ENCODE peak calls at places on chromosomes 12 and 14, in nine cellular contexts. One of them, this sample, is unnamed.
A peak's percentile ranks its signal among the peaks of the same experiment; 100 is the strongest.

GRCh38 chr12:59929091-59929490 is 333.3 kb downstream of the SLC16A7 start:
- DNase-seq in lower leg skin: no peak
- DNase-seq in body of pancreas: no peak
- DNase-seq in breast epithelium: no peak
- DNase-seq in uterus: no peak
- DNase-seq in fibroblast of mammary gland: peak; percentile 83
- DNase-seq in H9: no peak
- DNase-seq in WERI-Rb-1: no peak
- DNase-seq in psoas muscle: no peak
- DNase-seq in this sample: peak; percentile 84

GRCh38 chr12:124420972-124421674 is 126.2 kb downstream of the RFLNA start:
- DNase-seq in lower leg skin: no peak
- DNase-seq in body of pancreas: no peak
- DNase-seq in breast epithelium: no peak
- DNase-seq in uterus: no peak
- DNase-seq in fibroblast of mammary gland: no peak
- DNase-seq in H9: no peak
- DNase-seq in WERI-Rb-1: no peak
- DNase-seq in psoas muscle: no peak
- DNase-seq in this sample: no peak

GRCh38 chr14:23056956-23057756 is at the start of gene CDH24:
- DNase-seq in lower leg skin: peak; percentile 93
- DNase-seq in body of pancreas: peak; percentile 73
- DNase-seq in breast epithelium: peak; percentile 51
- DNase-seq in uterus: peak; percentile 78
- DNase-seq in fibroblast of mammary gland: peak; percentile 50
- DNase-seq in H9: peak; percentile 65
- DNase-seq in WERI-Rb-1: peak; percentile 81
- DNase-seq in psoas muscle: peak; percentile 76
- DNase-seq in this sample: peak; percentile 26

GRCh38 chr12:55955800-55956508 is 9.9 kb downstream of the PMEL start:
- DNase-seq in lower leg skin: no peak
- DNase-seq in body of pancreas: no peak
- DNase-seq in breast epithelium: no peak
- DNase-seq in uterus: peak; percentile 27
- DNase-seq in fibroblast of mammary gland: peak; percentile 71
- DNase-seq in H9: peak; percentile 58
- DNase-seq in WERI-Rb-1: peak; percentile 72
- DNase-seq in psoas muscle: no peak
- DNase-seq in this sample: peak; percentile 77

GRCh38 chr12:108890208-108890607 is 10.3 kb downstream of the DAO start:
- DNase-seq in lower leg skin: no peak
- DNase-seq in body of pancreas: no peak
- DNase-seq in breast epithelium: no peak
- DNase-seq in uterus: no peak
- DNase-seq in fibroblast of mammary gland: peak; percentile 4
- DNase-seq in H9: peak; percentile 54
- DNase-seq in WERI-Rb-1: no peak
- DNase-seq in psoas muscle: no peak
- DNase-seq in this sample: no peak

GRCh38 chr12:112121780-112122565 is 3.4 kb upstream of the TRAFD1 start:
- DNase-seq in lower leg skin: peak; percentile 93
- DNase-seq in body of pancreas: peak; percentile 87
- DNase-seq in breast epithelium: peak; percentile 74
- DNase-seq in uterus: peak; percentile 85
- DNase-seq in fibroblast of mammary gland: peak; percentile 88
- DNase-seq in H9: peak; percentile 44
- DNase-seq in WERI-Rb-1: no peak
- DNase-seq in psoas muscle: peak; percentile 80
- DNase-seq in this sample: peak; percentile 74

GRCh38 chr12:29702972-29703371 is 80.8 kb downstream of the TMTC1 start:
- DNase-seq in lower leg skin: no peak
- DNase-seq in body of pancreas: no peak
- DNase-seq in breast epithelium: no peak
- DNase-seq in uterus: no peak
- DNase-seq in fibroblast of mammary gland: no peak
- DNase-seq in H9: no peak
- DNase-seq in WERI-Rb-1: no peak
- DNase-seq in psoas muscle: no peak
- DNase-seq in this sample: no peak

GRCh38 chr12:77723308-77723707 is 107.4 kb upstream of the NAV3 start:
- DNase-seq in lower leg skin: no peak
- DNase-seq in body of pancreas: no peak
- DNase-seq in breast epithelium: no peak
- DNase-seq in uterus: no peak
- DNase-seq in fibroblast of mammary gland: no peak
- DNase-seq in H9: no peak
- DNase-seq in WERI-Rb-1: no peak
- DNase-seq in psoas muscle: no peak
- DNase-seq in this sample: no peak

GRCh38 chr14:30894923-30895515 is 20.7 kb downstream of the COCH start:
- DNase-seq in lower leg skin: no peak
- DNase-seq in body of pancreas: no peak
- DNase-seq in breast epithelium: no peak
- DNase-seq in uterus: no peak
- DNase-seq in fibroblast of mammary gland: no peak
- DNase-seq in H9: no peak
- DNase-seq in WERI-Rb-1: no peak
- DNase-seq in psoas muscle: no peak
- DNase-seq in this sample: no peak

GRCh38 chr14:60249321-60250251 is 565 bp downstream of the PPM1A start:
- DNase-seq in lower leg skin: peak; percentile 92
- DNase-seq in body of pancreas: peak; percentile 71
- DNase-seq in breast epithelium: peak; percentile 35
- DNase-seq in uterus: peak; percentile 52
- DNase-seq in fibroblast of mammary gland: peak; percentile 52
- DNase-seq in H9: peak; percentile 80
- DNase-seq in WERI-Rb-1: peak; percentile 83
- DNase-seq in psoas muscle: peak; percentile 88
- DNase-seq in this sample: peak; percentile 13

GRCh38 chr12:65339161-65339560 is 60.7 kb downstream of the MSRB3 start:
- DNase-seq in lower leg skin: no peak
- DNase-seq in body of pancreas: no peak
- DNase-seq in breast epithelium: no peak
- DNase-seq in uterus: no peak
- DNase-seq in fibroblast of mammary gland: no peak
- DNase-seq in H9: no peak
- DNase-seq in WERI-Rb-1: no peak
- DNase-seq in psoas muscle: no peak
- DNase-seq in this sample: peak; percentile 67

DNA sequence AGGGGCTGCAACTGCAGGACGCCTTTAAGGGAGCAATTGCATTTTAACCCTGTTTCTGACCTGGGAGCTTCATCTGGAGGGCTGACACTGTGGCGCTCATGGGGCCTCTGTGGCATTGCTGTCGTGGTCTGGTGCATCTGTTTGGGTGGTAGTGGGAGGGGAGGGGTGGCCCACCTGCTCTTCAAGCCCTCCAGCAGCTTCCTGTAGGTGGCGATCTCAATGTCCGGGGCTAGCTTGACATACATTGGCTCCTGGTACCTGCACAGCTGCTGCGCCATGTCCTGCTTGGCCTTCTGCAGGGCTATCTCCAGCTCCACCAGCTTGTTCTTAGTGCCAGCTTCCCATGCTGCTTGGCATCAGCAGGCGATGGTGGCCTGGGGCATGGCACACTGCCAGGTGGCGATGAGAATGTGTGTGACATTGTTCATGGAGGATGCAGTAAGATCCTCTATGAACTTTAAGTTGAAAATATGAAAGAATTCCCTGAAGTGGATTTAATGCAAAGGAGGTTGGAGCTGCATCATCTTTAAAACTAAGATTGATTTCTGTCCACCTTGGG is 7.7 kb upstream of the KRT82 start:
- DNase-seq in lower leg skin: no peak
- DNase-seq in body of pancreas: no peak
- DNase-seq in breast epithelium: no peak
- DNase-seq in uterus: no peak
- DNase-seq in fibroblast of mammary gland: no peak
- DNase-seq in H9: peak; percentile 73
- DNase-seq in WERI-Rb-1: no peak
- DNase-seq in psoas muscle: no peak
- DNase-seq in this sample: no peak
- TF ChIP-seq CTCF in lower leg skin: no peak
- TF ChIP-seq CTCF in body of pancreas: no peak
- TF ChIP-seq CTCF in breast epithelium: no peak
- TF ChIP-seq CTCF in uterus: no peak
- TF ChIP-seq CTCF in fibroblast of mammary gland: no peak
- TF ChIP-seq CTCF in H9: peak; percentile 62
- TF ChIP-seq CTCF in WERI-Rb-1: no peak
- TF ChIP-seq CTCF in psoas muscle: no peak
- TF ChIP-seq CTCF in this sample: no peak

DNA sequence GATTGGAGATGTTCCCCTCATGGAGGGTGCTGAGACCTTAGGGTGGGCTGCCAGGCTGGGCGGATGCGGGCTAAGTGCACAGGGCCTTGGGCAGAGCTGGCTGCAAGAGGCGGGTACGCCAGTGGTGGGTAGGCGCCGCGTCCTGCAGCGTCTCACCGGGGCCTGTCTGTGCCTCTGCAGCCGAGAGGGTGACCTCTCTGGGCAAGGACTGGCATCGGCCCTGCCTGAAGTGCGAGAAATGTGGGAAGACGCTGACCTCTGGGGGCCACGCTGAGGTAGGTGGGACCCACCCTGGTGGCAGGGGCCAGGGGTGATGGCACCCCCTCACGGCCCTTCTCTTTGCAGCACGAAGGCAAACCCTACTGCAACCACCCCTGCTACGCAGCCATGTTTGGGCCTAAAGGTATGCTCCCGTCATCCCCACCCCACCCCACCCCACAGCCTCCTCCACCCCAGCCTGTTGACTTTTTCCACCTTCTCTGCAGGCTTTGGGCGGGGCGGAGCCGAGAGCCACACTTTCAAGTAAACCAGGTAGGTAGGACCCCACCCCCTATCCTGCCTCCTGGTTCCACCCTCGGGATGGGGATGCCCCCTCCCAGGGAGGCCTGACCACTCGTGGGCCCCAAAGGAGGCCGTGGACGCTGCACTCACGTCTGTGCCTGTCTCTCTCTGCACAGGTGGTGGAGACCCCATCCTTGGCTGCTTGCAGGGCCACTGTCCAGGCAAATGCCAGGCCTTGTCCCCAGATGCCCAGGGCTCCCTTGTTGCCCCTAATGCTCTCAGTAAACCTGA is 1.5 kb downstream of the CRIP1 start:
- DNase-seq in lower leg skin: peak; percentile 87
- DNase-seq in body of pancreas: no peak
- DNase-seq in breast epithelium: peak; percentile 22
- DNase-seq in uterus: no peak
- DNase-seq in fibroblast of mammary gland: no peak
- DNase-seq in H9: no peak
- DNase-seq in WERI-Rb-1: no peak
- DNase-seq in psoas muscle: peak; percentile 53
- DNase-seq in this sample: no peak
- TF ChIP-seq CTCF in lower leg skin: no peak
- TF ChIP-seq CTCF in body of pancreas: no peak
- TF ChIP-seq CTCF in breast epithelium: no peak
- TF ChIP-seq CTCF in uterus: no peak
- TF ChIP-seq CTCF in fibroblast of mammary gland: no peak
- TF ChIP-seq CTCF in H9: no peak
- TF ChIP-seq CTCF in WERI-Rb-1: no peak
- TF ChIP-seq CTCF in psoas muscle: no peak
- TF ChIP-seq CTCF in this sample: no peak

GRCh38 chr14:105399441-105399775 is 1.1 kb downstream of the TEX22 start:
- DNase-seq in lower leg skin: no peak
- DNase-seq in body of pancreas: no peak
- DNase-seq in breast epithelium: no peak
- DNase-seq in uterus: no peak
- DNase-seq in fibroblast of mammary gland: no peak
- DNase-seq in H9: no peak
- DNase-seq in WERI-Rb-1: no peak
- DNase-seq in psoas muscle: no peak
- DNase-seq in this sample: no peak

GRCh38 chr14:105400016-105400415 is 1.7 kb downstream of the TEX22 start:
- DNase-seq in lower leg skin: no peak
- DNase-seq in body of pancreas: no peak
- DNase-seq in breast epithelium: no peak
- DNase-seq in uterus: no peak
- DNase-seq in fibroblast of mammary gland: no peak
- DNase-seq in H9: no peak
- DNase-seq in WERI-Rb-1: no peak
- DNase-seq in psoas muscle: no peak
- DNase-seq in this sample: no peak

GRCh38 chr14:105398726-105399440 is 545 bp downstream of the TEX22 start:
- DNase-seq in lower leg skin: no peak
- DNase-seq in body of pancreas: no peak
- DNase-seq in breast epithelium: no peak
- DNase-seq in uterus: no peak
- DNase-seq in fibroblast of mammary gland: peak; percentile 21
- DNase-seq in H9: peak; percentile 51
- DNase-seq in WERI-Rb-1: peak; percentile 16
- DNase-seq in psoas muscle: no peak
- DNase-seq in this sample: no peak

GRCh38 chr14:105397350-105397931 is 897 bp upstream of the TEX22 start:
- DNase-seq in lower leg skin: no peak
- DNase-seq in body of pancreas: no peak
- DNase-seq in breast epithelium: no peak
- DNase-seq in uterus: no peak
- DNase-seq in fibroblast of mammary gland: no peak
- DNase-seq in H9: no peak
- DNase-seq in WERI-Rb-1: peak; percentile 13
- DNase-seq in psoas muscle: peak; percentile 58
- DNase-seq in this sample: no peak

GRCh38 chr14:105398044-105398725 is at the start of gene TEX22:
- DNase-seq in lower leg skin: peak; percentile 97
- DNase-seq in body of pancreas: peak; percentile 88
- DNase-seq in breast epithelium: peak; percentile 69
- DNase-seq in uterus: peak; percentile 89
- DNase-seq in fibroblast of mammary gland: peak; percentile 63
- DNase-seq in H9: peak; percentile 77
- DNase-seq in WERI-Rb-1: peak; percentile 91
- DNase-seq in psoas muscle: peak; percentile 96
- DNase-seq in this sample: peak; percentile 54
- TF ChIP-seq CTCF in lower leg skin: no peak
- TF ChIP-seq CTCF in body of pancreas: no peak
- TF ChIP-seq CTCF in breast epithelium: no peak
- TF ChIP-seq CTCF in uterus: no peak
- TF ChIP-seq CTCF in fibroblast of mammary gland: no peak
- TF ChIP-seq CTCF in H9: no peak
- TF ChIP-seq CTCF in WERI-Rb-1: peak; percentile 40
- TF ChIP-seq CTCF in psoas muscle: peak; percentile 28
- TF ChIP-seq CTCF in this sample: peak; percentile 41

DNA sequence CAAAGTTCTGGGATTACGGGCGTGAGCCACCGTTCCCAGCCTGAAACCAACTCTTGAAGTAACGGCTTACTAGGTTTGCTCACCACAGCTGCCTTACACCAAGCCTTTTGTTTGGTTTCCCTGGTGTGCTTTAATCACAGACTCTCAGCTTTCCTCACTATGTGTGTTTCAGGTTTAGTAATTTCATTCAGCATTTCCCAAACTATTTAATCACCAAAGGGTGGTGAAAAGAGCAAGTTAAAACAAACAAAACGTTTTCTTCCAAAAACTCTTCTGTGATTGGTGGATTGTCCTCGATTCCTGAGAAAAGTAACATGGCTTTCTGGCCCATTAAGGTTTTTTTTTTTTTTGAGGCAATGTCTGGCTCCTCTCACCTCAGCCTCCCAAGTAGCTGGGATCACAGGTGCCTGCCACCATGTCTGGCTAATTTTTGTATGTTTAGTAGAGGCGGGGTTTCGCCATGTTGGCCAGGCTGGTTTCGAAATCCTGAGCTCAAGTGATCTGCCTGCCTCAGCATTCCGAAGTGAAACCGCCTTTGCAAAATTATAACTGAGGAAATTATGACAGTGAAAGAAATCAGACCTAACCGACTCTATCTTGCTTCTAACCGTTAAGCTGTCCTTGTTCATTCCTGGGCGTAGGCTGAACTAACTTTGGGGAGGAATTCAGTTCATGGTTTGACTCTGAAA is 1.5 kb upstream of the ZFYVE26 start:
- DNase-seq in lower leg skin: no peak
- DNase-seq in body of pancreas: no peak
- DNase-seq in breast epithelium: no peak
- DNase-seq in uterus: no peak
- DNase-seq in fibroblast of mammary gland: no peak
- DNase-seq in H9: no peak
- DNase-seq in WERI-Rb-1: no peak
- DNase-seq in psoas muscle: no peak
- DNase-seq in this sample: no peak
- TF ChIP-seq CTCF in lower leg skin: no peak
- TF ChIP-seq CTCF in body of pancreas: no peak
- TF ChIP-seq CTCF in breast epithelium: no peak
- TF ChIP-seq CTCF in uterus: no peak
- TF ChIP-seq CTCF in fibroblast of mammary gland: no peak
- TF ChIP-seq CTCF in H9: no peak
- TF ChIP-seq CTCF in WERI-Rb-1: no peak
- TF ChIP-seq CTCF in psoas muscle: no peak
- TF ChIP-seq CTCF in this sample: no peak